ENCODE peak calls at places on chromosomes 12 and 14, in four cellular contexts. H, M, E and G are unnamed samples.
A peak's percentile ranks its signal among the peaks of the same experiment; 100 is the strongest.

GRCh38 chr14:81323621-81324400 is 76.3 kb downstream of the STON2 start:
- DNase-seq in H (no peak), M (no peak), E (no peak), G (peak; percentile 61)

GRCh38 chr12:27176765-27177164 is 67.3 kb upstream of the STK38L start:
- DNase-seq in H (no peak), M (no peak), E (no peak), G (no peak)

GRCh38 chr14:70357557-70357956 is 1.9 kb downstream of the COX16 start:
- DNase-seq in H (no peak), M (no peak), E (no peak), G (no peak)

GRCh38 chr12:47877081-47877480 is 27.7 kb downstream of the VDR start:
- DNase-seq in H (no peak), M (no peak), E (no peak), G (no peak)

GRCh38 chr14:95918466-95918865 is 41.8 kb downstream of the TUNAR start:
- DNase-seq in H (no peak), M (no peak), E (no peak), G (no peak)

GRCh38 chr12:50620050-50620974 is 115.5 kb downstream of the DIP2B start:
- DNase-seq in H (no peak), M (no peak), E (no peak), G (peak; percentile 29)

GRCh38 chr14:105940534-105941225 is 414.3 kb downstream of the TMEM121 start:
- DNase-seq in H (no peak), M (no peak), E (no peak), G (no peak)

GRCh38 chr12:69822205-69822860 is 2.7 kb upstream of the MYRFL start:
- DNase-seq in H (no peak), M (no peak), E (no peak), G (no peak)

GRCh38 chr14:55130194-55130550 is 1.1 kb downstream of the LGALS3 start:
- DNase-seq in H (peak; percentile 34), M (no peak), E (no peak), G (no peak)

GRCh38 chr12:1853716-1854115 is 33.4 kb downstream of the LRTM2 start:
- DNase-seq in H (no peak), M (no peak), E (no peak), G (no peak)

GRCh38 chr12:119876761-119877638 is at the start of gene CIT:
- DNase-seq in H (peak; percentile 95), M (peak; percentile 99), E (peak; percentile 81), G (peak; percentile 91)

GRCh38 chr14:96078687-96079016 is 39.5 kb downstream of the C14orf132 start:
- DNase-seq in H (no peak), M (no peak), E (no peak), G (no peak)

GRCh38 chr14:68786491-68787234 is 6.2 kb downstream of the ZFP36L1 start:
- DNase-seq in H (no peak), M (no peak), E (no peak), G (peak; percentile 60)

GRCh38 chr12:110844551-110845395 is 2.0 kb upstream of the CCDC63 start:
- DNase-seq in H (no peak), M (no peak), E (no peak), G (no peak)

GRCh38 chr14:91873476-91874265 is 6.3 kb upstream of the TC2N start:
- DNase-seq in H (no peak), M (no peak), E (peak; percentile 87), G (no peak)

GRCh38 chr12:71999795-72000194 is 61.1 kb downstream of the TPH2 start:
- DNase-seq in H (no peak), M (no peak), E (no peak), G (no peak)

GRCh38 chr14:52792097-52792415 is 649 bp upstream of the GNPNAT1 start:
- DNase-seq in H (no peak), M (no peak), E (no peak), G (no peak)

GRCh38 chr14:52918486-52918885 is 32.4 kb downstream of the FERMT2 start:
- DNase-seq in H (no peak), M (no peak), E (peak; percentile 62), G (no peak)

GRCh38 chr14:65958664-65959562 is 527.3 kb upstream of the CCDC196 start:
- DNase-seq in H (peak; percentile 16), M (peak; percentile 26), E (no peak), G (no peak)

GRCh38 chr12:109640961-109641360 is 67.4 kb downstream of the MVK start:
- DNase-seq in H (no peak), M (no peak), E (no peak), G (no peak)

GRCh38 chr14:104876251-104876699 is 11.2 kb downstream of the CEP170B start:
- DNase-seq in H (no peak), M (peak; percentile 86), E (no peak), G (peak; percentile 92)

DNA sequence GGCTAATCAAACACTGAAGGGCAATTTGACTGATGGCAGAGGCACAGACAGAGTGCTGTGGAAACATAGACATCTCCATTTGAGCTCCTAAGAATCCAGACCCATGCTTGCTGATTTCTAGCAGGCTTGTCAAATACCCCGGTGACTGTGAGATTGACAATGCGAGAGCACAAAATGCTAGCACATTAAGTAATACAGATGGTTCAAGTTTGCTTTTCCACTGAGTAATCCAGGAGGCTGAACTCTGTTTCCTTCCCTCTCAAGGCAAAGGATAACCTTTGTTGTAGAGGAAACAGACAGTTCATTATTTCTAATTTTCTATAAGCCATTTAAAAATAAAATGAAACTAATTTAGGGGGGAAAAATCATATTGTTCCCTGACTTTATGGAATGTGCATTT is 256.5 kb upstream of the CRY1 start:
- DNase-seq in H (peak; percentile 76), M (no peak), E (no peak), G (no peak)
- TF ChIP-seq HDAC6 in H (no peak), M (no peak), E (no peak), G (no peak)

GRCh38 chr12:88994537-88994936 is 357.8 kb downstream of the DUSP6 start:
- DNase-seq in H (no peak), M (no peak), E (no peak), G (no peak)
- TF ChIP-seq HDAC6 in H (no peak), M (no peak), E (no peak), G (no peak)

GRCh38 chr14:35927727-35928126 is 101.6 kb downstream of the BRMS1L start:
- DNase-seq in H (no peak), M (no peak), E (no peak), G (no peak)
- TF ChIP-seq HDAC6 in H (no peak), M (no peak), E (no peak), G (no peak)

DNA sequence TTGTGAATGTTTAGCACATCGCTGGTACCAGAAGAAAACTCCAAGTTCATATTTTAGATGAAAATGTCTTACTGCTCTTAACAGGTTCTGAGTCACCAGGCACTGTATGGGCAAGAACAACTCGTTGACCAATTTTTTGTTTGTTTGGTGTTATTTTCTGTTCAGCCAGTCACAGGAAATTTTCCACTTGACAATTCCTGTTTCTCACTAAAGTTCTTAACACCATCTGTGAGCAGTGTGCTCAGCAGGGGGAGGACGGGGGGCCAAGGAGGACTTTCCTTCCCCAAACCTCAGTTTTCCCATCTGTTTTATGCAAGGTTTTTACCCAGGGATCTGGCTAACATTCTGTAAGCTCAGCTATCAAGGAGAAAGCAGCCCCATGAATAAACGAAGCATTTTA is 3.0 kb downstream of the NUAK1 start:
- DNase-seq in H (no peak), M (no peak), E (no peak), G (no peak)
- TF ChIP-seq HDAC6 in H (no peak), M (no peak), E (no peak), G (no peak)

GRCh38 chr12:46110928-46111699 is 120.7 kb upstream of the SCAF11 start:
- DNase-seq in H (peak; percentile 60), M (no peak), E (no peak), G (no peak)
- TF ChIP-seq HDAC6 in H (no peak), M (no peak), E (no peak), G (no peak)

DNA sequence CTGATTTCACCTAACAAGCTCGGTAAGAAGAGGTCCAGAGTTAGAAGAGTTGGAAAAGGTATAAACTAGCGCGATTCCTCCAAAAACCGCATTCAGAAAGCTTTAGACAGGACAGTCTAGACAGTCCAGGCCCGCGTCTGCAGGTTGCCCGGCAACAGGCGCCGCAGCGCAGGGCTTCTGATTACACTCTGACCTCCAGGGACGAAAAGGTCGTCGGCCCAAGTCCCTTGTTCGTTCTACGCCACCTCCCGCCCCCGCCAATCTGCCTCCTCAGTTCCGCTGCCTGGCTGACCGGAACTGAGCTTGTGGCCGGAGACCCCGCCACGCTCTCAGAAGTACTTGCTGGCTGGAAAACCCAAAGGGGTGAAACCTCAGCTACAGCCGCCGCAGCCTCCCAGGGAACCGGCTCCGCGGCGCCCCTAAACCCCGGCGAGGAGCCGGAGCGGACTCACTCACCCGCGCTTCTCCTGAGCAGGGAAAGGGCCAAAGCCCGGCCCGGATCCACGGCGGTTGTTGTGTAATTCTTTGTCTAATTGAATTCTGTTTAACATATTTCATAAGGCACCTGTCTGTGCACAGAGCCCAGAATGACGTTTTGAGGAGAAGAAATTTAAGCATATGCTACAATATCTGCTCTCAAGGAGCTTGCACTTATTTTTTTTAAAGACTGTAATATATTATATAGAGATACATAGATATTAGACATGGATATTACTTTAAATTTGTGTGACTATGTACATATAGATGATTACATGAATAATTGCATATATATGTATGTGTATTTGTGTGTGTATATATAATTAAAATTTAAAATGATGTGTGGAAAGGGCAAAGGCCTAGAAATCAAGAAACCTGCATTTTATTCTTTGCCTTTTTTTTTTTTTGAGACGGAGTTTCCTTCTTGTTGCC is at the start of gene CAPS2:
- DNase-seq in H (peak; percentile 66), M (peak; percentile 72), E (no peak), G (peak; percentile 36)
- TF ChIP-seq HDAC6 in H (no peak), M (no peak), E (no peak), G (no peak)

GRCh38 chr12:126742326-126742725 is 1524.6 kb upstream of the TMEM132C start:
- DNase-seq in H (no peak), M (no peak), E (no peak), G (no peak)
- TF ChIP-seq HDAC6 in H (no peak), M (no peak), E (no peak), G (no peak)

DNA sequence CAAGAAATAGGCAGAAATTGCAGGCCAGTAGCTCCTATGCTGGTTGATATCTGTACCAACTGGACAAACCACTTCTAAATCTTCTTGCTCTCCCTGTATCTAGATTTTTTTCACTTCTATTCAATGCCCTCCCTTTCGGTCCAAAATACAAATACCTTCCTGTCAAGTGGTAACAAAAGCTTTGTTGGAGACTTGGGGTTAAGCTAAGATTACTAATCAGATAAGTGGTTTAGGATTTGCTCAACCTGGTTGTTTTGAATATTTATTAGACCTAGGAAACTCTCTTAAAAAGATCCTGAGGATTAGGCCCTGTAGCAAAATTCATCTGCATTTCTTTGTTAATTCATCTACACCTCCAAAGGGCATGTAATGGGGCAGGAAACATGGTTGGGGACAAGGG is 410.1 kb downstream of the NAV3 start:
- DNase-seq in H (no peak), M (no peak), E (no peak), G (no peak)
- TF ChIP-seq HDAC6 in H (no peak), M (no peak), E (no peak), G (no peak)

GRCh38 chr12:92899388-92900001 is 29.6 kb downstream of the EEA1 start:
- DNase-seq in H (peak; percentile 85), M (no peak), E (no peak), G (peak; percentile 21)
- TF ChIP-seq HDAC6 in H (no peak), M (no peak), E (no peak), G (no peak)

DNA sequence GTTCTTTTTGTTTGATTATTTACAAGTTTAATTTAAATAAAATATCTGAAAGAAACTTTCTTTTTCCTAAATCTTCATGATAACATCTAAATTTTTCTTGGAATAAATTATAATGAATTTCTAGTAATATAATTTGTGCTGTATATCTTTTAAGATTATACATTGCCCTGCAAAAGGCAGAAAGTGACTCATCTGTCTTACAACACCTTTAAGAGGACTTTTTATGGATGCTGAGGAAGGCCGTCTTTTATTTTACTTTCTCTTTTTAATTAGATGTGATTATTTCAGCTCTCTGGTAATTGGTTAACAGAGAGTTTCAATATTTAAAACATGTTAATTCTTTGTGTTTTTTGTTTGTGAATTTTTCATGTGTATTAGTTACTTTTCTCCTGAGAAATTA is 598.4 kb downstream of the RPL10L start:
- DNase-seq in H (no peak), M (no peak), E (no peak), G (no peak)
- TF ChIP-seq HDAC6 in H (no peak), M (no peak), E (no peak), G (no peak)